ENCODE peak calls at places on chromosome 4, in six cellular contexts. B, C, I, T, U and D are unnamed samples.
A peak's percentile ranks its signal among the peaks of the same experiment; 100 is the strongest.

GRCh38 chr4:122517345-122517744 is 60.8 kb upstream of the IL2 start:
- DNase-seq in B (no peak), I (no peak), U (no peak), C (no peak), T (no peak), D (no peak)

GRCh38 chr4:108466936-108467902 is 153.2 kb upstream of the RPL34 start:
- DNase-seq in B (peak; percentile 93), U (no peak), C (no peak), T (no peak), I (no peak), D (peak; percentile 84)

GRCh38 chr4:20028694-20029093 is 223.0 kb upstream of the SLIT2 start:
- DNase-seq in C (no peak), B (peak; percentile 55), T (no peak), I (no peak), U (no peak), D (no peak)

GRCh38 chr4:54842226-54843055 is 184.7 kb downstream of the KIT start:
- DNase-seq in I (no peak), U (no peak), T (no peak), C (no peak), B (no peak), D (peak; percentile 9)

GRCh38 chr4:69753666-69754065 is 6.8 kb downstream of the SULT1B1 start:
- DNase-seq in U (no peak), B (peak; percentile 31), T (no peak), C (no peak), I (no peak), D (peak; percentile 35)

GRCh38 chr4:77010841-77011354 is 61.3 kb downstream of the SEPTIN11 start:
- DNase-seq in B (peak; percentile 86), C (no peak), U (no peak), T (no peak), I (no peak), D (peak; percentile 91)

GRCh38 chr4:170259631-170260153 is 169.9 kb upstream of the AADAT start:
- DNase-seq in B (peak; percentile 60), U (peak; percentile 89), C (peak; percentile 94), I (peak; percentile 98), T (peak; percentile 97), D (peak; percentile 93)

GRCh38 chr4:24850669-24851068 is 55.3 kb downstream of the SOD3 start:
- DNase-seq in U (no peak), T (no peak), C (no peak), B (peak; percentile 94), I (no peak), D (peak; percentile 82)

GRCh38 chr4:153222790-153223417 is 18.7 kb downstream of the TRIM2 start:
- DNase-seq in T (peak; percentile 58), I (no peak), B (peak; percentile 41), C (peak; percentile 56), U (peak; percentile 71), D (peak; percentile 70)

GRCh38 chr4:20126906-20127305 is 124.8 kb upstream of the SLIT2 start:
- DNase-seq in I (no peak), T (no peak), C (no peak), B (peak; percentile 93), U (no peak), D (no peak)

GRCh38 chr4:80526697-80527096 is 191.2 kb downstream of the CFAP299 start:
- DNase-seq in U (no peak), I (no peak), C (no peak), B (no peak), T (no peak), D (no peak)

GRCh38 chr4:166422475-166422874 is 549.4 kb downstream of the TLL1 start:
- DNase-seq in T (no peak), I (no peak), U (no peak), B (peak; percentile 2), C (no peak), D (peak; percentile 24)

GRCh38 chr4:74217365-74217764 is 59.4 kb downstream of the MTHFD2L start:
- DNase-seq in U (no peak), B (peak; percentile 50), I (no peak), C (no peak), T (no peak), D (peak; percentile 66)

GRCh38 chr4:42331914-42332368 is 65.3 kb upstream of the SHISA3 start:
- DNase-seq in T (no peak), U (no peak), B (peak; percentile 56), C (no peak), I (no peak), D (peak; percentile 78)

GRCh38 chr4:2260336-2261109 is 1.4 kb downstream of the MXD4 start:
- DNase-seq in T (peak; percentile 7), U (no peak), B (no peak), C (peak; percentile 23), I (no peak), D (no peak)

GRCh38 chr4:108384544-108384943 is 215.8 kb upstream of the LEF1 start:
- DNase-seq in U (no peak), C (no peak), I (no peak), B (no peak), T (no peak), D (no peak)

GRCh38 chr4:70932984-70933383 is 30.8 kb downstream of the MOB1B start:
- DNase-seq in T (no peak), C (no peak), I (no peak), B (no peak), U (no peak), D (no peak)

GRCh38 chr4:152556283-152556682 is 20.4 kb upstream of the FBXW7 start:
- DNase-seq in B (no peak), T (peak; percentile 46), U (no peak), C (no peak), I (no peak), D (no peak)

GRCh38 chr4:183438458-183439113 is 5.8 kb upstream of the CDKN2AIP start:
- DNase-seq in I (no peak), T (peak; percentile 89), U (no peak), B (peak; percentile 97), C (no peak), D (peak; percentile 76)

DNA sequence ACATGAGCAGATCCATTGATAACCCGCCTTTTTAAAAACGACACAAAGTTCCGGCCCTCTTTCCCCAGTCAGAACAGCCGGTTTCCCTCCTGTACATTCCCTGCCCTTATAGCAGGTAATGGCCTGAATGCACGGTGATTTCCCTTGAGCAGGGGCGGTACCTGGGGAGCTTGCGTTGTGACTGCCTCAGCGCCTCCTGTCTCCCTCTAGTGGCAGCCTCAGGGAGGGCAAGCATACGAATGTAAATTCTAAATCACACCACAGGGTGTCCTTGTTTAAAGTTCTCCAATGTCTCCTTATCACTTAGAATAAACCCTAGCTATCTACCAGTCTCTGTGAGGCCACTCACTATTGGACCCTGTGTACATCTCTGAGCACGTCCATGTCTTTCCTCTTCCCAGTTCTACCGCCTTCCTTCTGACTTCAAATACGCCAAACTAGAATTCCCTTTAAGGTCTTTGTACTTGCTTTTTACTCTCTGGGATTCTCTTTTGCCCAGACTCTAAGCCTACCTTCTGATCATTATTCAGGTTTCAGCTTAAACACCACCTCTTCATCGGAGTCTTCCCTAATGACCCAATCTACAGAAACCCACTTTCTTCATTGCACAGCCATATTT is 18.4 kb upstream of the LDB2 start:
- DNase-seq in B (no peak), T (peak; percentile 76), I (no peak), C (peak; percentile 89), U (peak; percentile 94), D (peak; percentile 42)
- H2AK5ac ChIP-seq in B (peak overlapping the region; percentile 43), T (no peak overlapping the region), I (no peak overlapping the region), C (no peak overlapping the region), U (no peak overlapping the region), D (no peak overlapping the region)

DNA sequence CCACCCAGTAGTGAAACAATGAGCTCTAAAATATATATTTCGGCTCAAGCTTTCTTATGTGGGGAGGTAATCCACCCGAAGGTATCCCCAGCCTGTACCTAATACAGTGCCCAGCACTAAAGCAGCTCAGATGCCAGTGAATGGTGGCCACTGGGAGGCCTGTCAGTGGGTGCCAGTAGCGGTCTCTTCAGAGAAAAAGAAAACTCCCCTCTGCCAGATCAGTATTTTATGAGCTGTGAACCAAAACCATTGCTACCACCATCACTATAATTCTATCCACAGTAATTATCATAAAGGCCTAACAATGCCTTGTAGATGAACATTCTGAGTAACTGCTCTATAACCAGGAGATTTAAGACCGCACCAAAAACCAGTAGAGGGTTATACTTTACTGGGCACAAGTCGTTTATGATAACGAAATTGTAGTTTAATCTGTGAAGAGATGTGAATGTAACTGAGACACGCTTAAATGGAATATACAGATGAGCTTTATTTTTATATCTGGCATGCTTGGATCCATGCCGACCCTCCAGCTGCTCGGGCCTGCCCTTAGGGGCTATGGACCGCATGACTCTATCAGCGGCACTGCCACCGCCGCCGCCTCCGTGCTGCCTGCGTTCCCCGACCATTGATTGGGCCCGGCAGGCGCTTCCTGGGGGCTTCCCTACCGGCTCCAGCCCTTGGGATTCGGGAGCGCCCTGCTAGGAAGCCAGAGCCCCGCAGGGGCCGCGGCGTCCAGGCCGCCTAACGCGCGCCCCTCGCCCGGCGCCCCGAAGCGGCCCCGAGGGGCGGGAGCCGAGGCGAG is 586 bp upstream of the NFKB1 start:
- DNase-seq in I (peak; percentile 11), C (peak; percentile 48), T (peak; percentile 53), B (peak; percentile 61), U (no peak), D (peak; percentile 67)
- H2BK120ac ChIP-seq in I (no peak overlapping the region), C (no peak overlapping the region), T (peak overlapping the region; percentile 87), B (no peak overlapping the region), U (no peak overlapping the region), D (peak overlapping the region; percentile 93)

GRCh38 chr4:68346461-68346860 is 3.4 kb downstream of the YTHDC1 start:
- DNase-seq in B (no peak), I (no peak), T (peak; percentile 77), C (no peak), U (no peak), D (peak; percentile 41)

GRCh38 chr4:68344049-68344448 is 5.8 kb downstream of the YTHDC1 start:
- DNase-seq in T (peak; percentile 78), I (no peak), C (no peak), B (no peak), U (no peak), D (no peak)

GRCh38 chr4:68344785-68345184 is 5.1 kb downstream of the YTHDC1 start:
- DNase-seq in I (no peak), T (no peak), B (no peak), C (no peak), U (no peak), D (no peak)

GRCh38 chr4:68338625-68339024 is 11.3 kb downstream of the YTHDC1 start:
- DNase-seq in I (no peak), T (peak; percentile 35), U (no peak), B (no peak), C (no peak), D (no peak)

DNA sequence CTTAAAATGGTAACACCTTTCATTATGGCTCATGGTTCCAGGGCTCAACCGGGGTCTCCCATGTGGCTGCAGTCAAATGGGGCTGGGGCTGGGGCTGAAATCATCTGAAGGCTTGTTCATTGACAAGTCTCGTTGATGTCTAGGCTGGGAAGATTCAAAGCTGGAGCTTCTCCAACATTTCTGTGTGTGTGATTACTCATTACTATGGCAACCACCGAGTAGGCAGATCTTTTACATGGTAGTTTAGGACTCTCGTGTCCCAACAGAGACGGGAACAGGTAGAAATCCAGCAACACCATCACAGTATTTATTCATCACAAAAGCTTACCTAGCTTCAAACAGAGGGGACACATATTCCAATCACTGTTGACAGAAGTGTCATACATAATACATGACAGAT is 7.8 kb downstream of the YTHDC1 start:
- DNase-seq in B (peak; percentile 73), T (peak; percentile 53), C (no peak), I (no peak), U (no peak), D (peak; percentile 79)
- H4K91ac ChIP-seq in B (no peak overlapping the region), T (no peak overlapping the region), C (no peak overlapping the region), I (no peak overlapping the region), U (no peak overlapping the region), D (no peak overlapping the region)

DNA sequence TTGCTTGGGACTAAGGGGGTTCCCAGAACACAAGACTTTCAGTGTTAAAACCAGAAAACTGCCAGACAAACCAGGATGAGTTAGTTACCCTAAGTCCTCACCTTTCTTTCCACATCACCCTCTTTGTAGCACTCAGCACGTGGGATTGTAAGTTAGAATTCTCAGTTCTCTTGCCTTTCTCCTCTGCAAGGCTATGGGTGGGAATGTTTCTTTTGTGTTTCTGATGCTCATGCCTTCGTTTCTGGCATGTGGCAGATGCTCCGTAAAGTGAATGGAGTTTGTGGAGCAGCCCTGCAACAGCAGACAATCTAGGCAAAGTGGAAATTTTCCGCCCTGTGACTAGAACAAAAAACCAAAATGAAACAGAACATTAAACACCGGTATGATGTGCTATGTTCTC is 64.7 kb upstream of the SPP1 start:
- DNase-seq in C (no peak), U (no peak), B (no peak), T (no peak), I (no peak), D (no peak)
- H2AK5ac ChIP-seq in C (peak overlapping the region; percentile 18), U (no peak overlapping the region), B (no peak overlapping the region), T (no peak overlapping the region), I (no peak overlapping the region), D (no peak overlapping the region)